ENCODE peak calls at places on chromosome 10, in four cellular contexts. One of them, this sample, is unnamed. For H3K4me1, the result is how much of the 10 kb centered on the place peaks cover.

GRCh38 chr10:60206735-60207134 is 182.9 kb downstream of the ANK3 start:
- DNase-seq in PC-3: peak
- DNase-seq in hepatocyte: peak
- DNase-seq in left ventricle myocardium inferior: no peak
- DNase-seq in this sample: peak

GRCh38 chr10:48470893-48471805 is 133.7 kb downstream of the ARHGAP22 start:
- DNase-seq in PC-3: no peak
- DNase-seq in hepatocyte: no peak
- DNase-seq in left ventricle myocardium inferior: no peak
- DNase-seq in this sample: no peak

GRCh38 chr10:102669206-102670064 is 25.2 kb downstream of the TRIM8 start:
- DNase-seq in PC-3: peak
- DNase-seq in hepatocyte: peak
- DNase-seq in left ventricle myocardium inferior: peak
- DNase-seq in this sample: peak

GRCh38 chr10:105138287-105138854 is 497.3 kb downstream of the SORCS3 start:
- DNase-seq in PC-3: no peak
- DNase-seq in hepatocyte: no peak
- DNase-seq in left ventricle myocardium inferior: peak
- DNase-seq in this sample: no peak

GRCh38 chr10:43818687-43819086 is 170.0 kb upstream of the ZNF32 start:
- DNase-seq in PC-3: no peak
- DNase-seq in hepatocyte: no peak
- DNase-seq in left ventricle myocardium inferior: no peak
- DNase-seq in this sample: no peak

GRCh38 chr10:132113206-132113605 is 47.5 kb downstream of the JAKMIP3 start:
- DNase-seq in PC-3: no peak
- DNase-seq in hepatocyte: no peak
- DNase-seq in left ventricle myocardium inferior: peak
- DNase-seq in this sample: no peak

GRCh38 chr10:66678521-66678920 is 247.3 kb upstream of the LRRTM3 start:
- DNase-seq in PC-3: peak
- DNase-seq in hepatocyte: no peak
- DNase-seq in left ventricle myocardium inferior: no peak
- DNase-seq in this sample: no peak

GRCh38 chr10:67763499-67764011 is 67.6 kb upstream of the CTNNA3 start:
- DNase-seq in PC-3: peak
- DNase-seq in hepatocyte: peak
- DNase-seq in left ventricle myocardium inferior: peak
- DNase-seq in this sample: peak

GRCh38 chr10:86953747-86954680 is 3.4 kb downstream of the MMRN2 start:
- DNase-seq in PC-3: no peak
- DNase-seq in hepatocyte: peak
- DNase-seq in left ventricle myocardium inferior: peak
- DNase-seq in this sample: no peak

GRCh38 chr10:122555431-122555830 is 5.1 kb upstream of the DMBT1 start:
- DNase-seq in PC-3: no peak
- DNase-seq in hepatocyte: no peak
- DNase-seq in left ventricle myocardium inferior: no peak
- DNase-seq in this sample: no peak

GRCh38 chr10:68106656-68107055 is 2.6 kb upstream of the MYPN start:
- DNase-seq in PC-3: peak
- DNase-seq in hepatocyte: no peak
- DNase-seq in left ventricle myocardium inferior: no peak
- DNase-seq in this sample: no peak

DNA sequence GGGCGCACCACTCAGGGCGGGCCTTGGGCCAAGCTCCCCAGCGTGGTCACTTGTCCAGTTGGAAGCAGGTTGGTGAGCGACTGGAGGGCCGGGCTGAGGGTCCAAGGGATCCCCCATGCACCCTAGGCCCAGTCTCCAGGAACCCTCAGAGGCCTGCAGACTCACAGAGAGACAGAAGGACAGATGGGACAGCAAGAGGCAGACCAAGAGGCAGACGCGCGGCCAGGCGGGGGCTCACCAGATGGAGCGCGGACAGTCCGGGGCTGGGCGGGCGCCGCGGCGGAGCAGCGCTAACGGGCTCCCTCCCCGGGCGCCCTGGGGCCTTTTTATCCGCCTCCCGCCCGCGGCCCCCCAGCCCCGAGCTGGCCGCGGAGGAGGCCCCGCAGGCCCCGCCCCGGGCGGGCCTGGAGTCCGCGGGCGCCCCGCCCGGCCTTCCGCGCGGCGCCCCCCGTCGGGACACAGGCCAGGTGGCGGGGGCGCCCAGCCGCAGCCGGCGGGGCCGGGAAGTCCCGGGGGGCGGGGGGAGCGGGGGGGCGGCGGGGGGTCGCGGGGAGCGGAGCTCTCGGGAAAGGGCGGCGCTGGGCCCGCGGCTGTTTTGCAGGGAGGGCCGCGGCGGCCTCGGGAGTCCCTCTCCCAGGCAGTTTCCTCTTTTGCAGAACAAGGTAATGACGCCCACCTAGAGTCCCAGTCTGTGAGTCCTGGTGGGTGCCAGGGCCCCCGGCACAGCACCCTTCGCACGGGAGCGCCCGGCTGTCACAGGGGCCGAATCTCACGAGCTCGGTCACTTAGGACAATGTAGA is at the start of gene LOXL4:
- DNase-seq in PC-3: peak
- DNase-seq in hepatocyte: peak
- DNase-seq in left ventricle myocardium inferior: no peak
- DNase-seq in this sample: no peak
- H3K4me3 ChIP-seq in PC-3: peak
- H3K4me3 ChIP-seq in hepatocyte: no peak
- H3K4me3 ChIP-seq in left ventricle myocardium inferior: peak
- H3K4me3 ChIP-seq in this sample: no peak

GRCh38 chr10:30510184-30510931 is 76.4 kb downstream of the MAP3K8 start:
- DNase-seq in PC-3: peak
- DNase-seq in hepatocyte: peak
- DNase-seq in left ventricle myocardium inferior: no peak
- DNase-seq in this sample: no peak

GRCh38 chr10:30505543-30506298 is 71.7 kb downstream of the MAP3K8 start:
- DNase-seq in PC-3: no peak
- DNase-seq in hepatocyte: no peak
- DNase-seq in left ventricle myocardium inferior: no peak
- DNase-seq in this sample: no peak

GRCh38 chr10:30509508-30509907 is 75.5 kb downstream of the MAP3K8 start:
- DNase-seq in PC-3: no peak
- DNase-seq in hepatocyte: no peak
- DNase-seq in left ventricle myocardium inferior: no peak
- DNase-seq in this sample: no peak

GRCh38 chr10:30510932-30511700 is 77.1 kb downstream of the MAP3K8 start:
- DNase-seq in PC-3: no peak
- DNase-seq in hepatocyte: no peak
- DNase-seq in left ventricle myocardium inferior: no peak
- DNase-seq in this sample: no peak
- H3K4me1 ChIP-seq in PC-3: under half
- H3K4me1 ChIP-seq in hepatocyte: under half
- H3K4me1 ChIP-seq in left ventricle myocardium inferior: under half
- H3K4me1 ChIP-seq in this sample: under half

GRCh38 chr10:668786-669485 is 20.5 kb downstream of the DIP2C start:
- DNase-seq in PC-3: no peak
- DNase-seq in hepatocyte: no peak
- DNase-seq in left ventricle myocardium inferior: no peak
- DNase-seq in this sample: no peak
- H3K4me3 ChIP-seq in PC-3: no peak
- H3K4me3 ChIP-seq in hepatocyte: no peak
- H3K4me3 ChIP-seq in left ventricle myocardium inferior: no peak
- H3K4me3 ChIP-seq in this sample: no peak

DNA sequence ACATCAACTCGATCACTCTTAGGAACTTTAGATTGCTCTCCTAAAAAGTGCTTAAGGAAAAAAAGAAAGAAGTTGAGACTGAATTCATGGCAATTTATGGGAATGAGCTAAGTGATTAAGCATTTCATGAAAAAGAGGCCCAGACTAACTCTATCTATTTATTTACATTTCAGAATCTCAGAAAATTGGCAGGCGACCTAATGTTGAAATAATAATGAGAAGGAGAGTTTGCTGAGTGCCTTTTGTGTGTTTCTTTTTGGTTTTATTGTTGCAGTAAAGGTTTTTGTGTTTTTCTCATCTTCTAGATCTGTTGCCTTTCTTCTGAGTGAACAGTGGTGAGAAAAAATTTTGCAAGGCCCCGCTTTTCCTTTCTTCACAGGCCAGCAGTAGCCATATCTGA is 3.8 kb downstream of the GRK5 start:
- DNase-seq in PC-3: peak
- DNase-seq in hepatocyte: no peak
- DNase-seq in left ventricle myocardium inferior: no peak
- DNase-seq in this sample: no peak
- H3K4me1 ChIP-seq in PC-3: under half
- H3K4me1 ChIP-seq in hepatocyte: under half
- H3K4me1 ChIP-seq in left ventricle myocardium inferior: half or more
- H3K4me1 ChIP-seq in this sample: under half

GRCh38 chr10:3542185-3542611 is 242.8 kb downstream of the KLF6 start:
- DNase-seq in PC-3: peak
- DNase-seq in hepatocyte: no peak
- DNase-seq in left ventricle myocardium inferior: no peak
- DNase-seq in this sample: no peak
- H3K4me3 ChIP-seq in PC-3: no peak
- H3K4me3 ChIP-seq in hepatocyte: no peak
- H3K4me3 ChIP-seq in left ventricle myocardium inferior: no peak
- H3K4me3 ChIP-seq in this sample: no peak

GRCh38 chr10:119286983-119287612 is 79.7 kb downstream of the GRK5 start:
- DNase-seq in PC-3: no peak
- DNase-seq in hepatocyte: no peak
- DNase-seq in left ventricle myocardium inferior: no peak
- DNase-seq in this sample: no peak
- H3K4me1 ChIP-seq in PC-3: under half
- H3K4me1 ChIP-seq in hepatocyte: under half
- H3K4me1 ChIP-seq in left ventricle myocardium inferior: half or more
- H3K4me1 ChIP-seq in this sample: under half

DNA sequence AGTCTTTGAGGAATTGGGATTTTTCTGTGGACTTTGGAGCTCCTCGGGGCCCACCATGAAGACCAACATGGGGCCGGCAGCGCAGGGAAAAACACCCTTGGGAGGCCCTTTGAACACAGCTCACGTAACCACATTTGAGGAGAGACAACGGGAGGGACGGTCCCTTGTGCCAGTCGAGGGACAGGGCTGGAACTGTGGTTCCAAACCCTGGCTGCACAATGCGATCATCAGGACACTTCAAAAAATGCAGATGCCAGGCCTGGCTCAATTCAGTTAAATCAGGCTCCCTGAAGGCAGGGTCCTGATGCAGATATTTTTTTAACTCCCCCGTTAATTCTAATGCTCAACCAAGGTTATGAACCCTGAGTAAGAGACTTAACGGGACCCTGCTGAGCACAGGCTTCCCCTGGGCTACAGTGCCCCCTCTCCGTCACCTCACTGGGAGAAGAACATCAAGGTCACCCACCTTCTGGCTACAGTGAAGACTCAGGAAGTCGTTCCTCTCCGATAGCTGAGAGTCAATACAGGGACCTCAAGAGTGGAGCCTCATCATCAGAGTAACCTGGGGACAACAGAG is 30.4 kb downstream of the LYZL1 start:
- DNase-seq in PC-3: no peak
- DNase-seq in hepatocyte: no peak
- DNase-seq in left ventricle myocardium inferior: no peak
- DNase-seq in this sample: no peak
- H3K4me3 ChIP-seq in PC-3: no peak
- H3K4me3 ChIP-seq in hepatocyte: no peak
- H3K4me3 ChIP-seq in left ventricle myocardium inferior: peak
- H3K4me3 ChIP-seq in this sample: no peak

GRCh38 chr10:130924138-130924819 is 387.2 kb downstream of the TCERG1L start:
- DNase-seq in PC-3: no peak
- DNase-seq in hepatocyte: peak
- DNase-seq in left ventricle myocardium inferior: no peak
- DNase-seq in this sample: no peak
- H3K4me1 ChIP-seq in PC-3: under half
- H3K4me1 ChIP-seq in hepatocyte: under half
- H3K4me1 ChIP-seq in left ventricle myocardium inferior: under half
- H3K4me1 ChIP-seq in this sample: under half

This sample was measured in small intestine.